ENCODE peak calls at places on chromosomes 7 and 10, in seven cellular contexts. One of them, this sample, is unnamed.

GRCh38 chr7:115230882-115231508 is 309.1 kb downstream of the MDFIC start:
- DNase-seq in ACHN: peak
- DNase-seq in MV-4-11: peak
- DNase-seq in HuH-7: no peak
- DNase-seq in tibial nerve: no peak
- DNase-seq in MG63: peak
- DNase-seq in activated naive CD4-positive, alpha-beta T cell: no peak
- DNase-seq in this sample: no peak

GRCh38 chr10:28595618-28596017 is 62.7 kb downstream of the WAC start:
- DNase-seq in HuH-7: no peak
- DNase-seq in ACHN: no peak
- DNase-seq in MG63: no peak
- DNase-seq in MV-4-11: no peak
- DNase-seq in activated naive CD4-positive, alpha-beta T cell: no peak
- DNase-seq in tibial nerve: no peak
- DNase-seq in this sample: no peak

GRCh38 chr7:27804139-27804538 is 64.2 kb downstream of the TAX1BP1 start:
- DNase-seq in activated naive CD4-positive, alpha-beta T cell: no peak
- DNase-seq in MV-4-11: no peak
- DNase-seq in tibial nerve: no peak
- DNase-seq in MG63: no peak
- DNase-seq in ACHN: no peak
- DNase-seq in HuH-7: no peak
- DNase-seq in this sample: no peak

GRCh38 chr7:79683916-79684315 is 230.4 kb upstream of the MAGI2 start:
- DNase-seq in activated naive CD4-positive, alpha-beta T cell: no peak
- DNase-seq in MG63: no peak
- DNase-seq in MV-4-11: no peak
- DNase-seq in HuH-7: no peak
- DNase-seq in tibial nerve: no peak
- DNase-seq in ACHN: no peak
- DNase-seq in this sample: no peak

GRCh38 chr10:69861251-69862240 is 59.8 kb downstream of the COL13A1 start:
- DNase-seq in ACHN: peak
- DNase-seq in HuH-7: peak
- DNase-seq in activated naive CD4-positive, alpha-beta T cell: no peak
- DNase-seq in MV-4-11: peak
- DNase-seq in MG63: peak
- DNase-seq in tibial nerve: peak
- DNase-seq in this sample: peak

GRCh38 chr7:47371317-47371716 is 210.6 kb downstream of the TNS3 start:
- DNase-seq in ACHN: no peak
- DNase-seq in MG63: no peak
- DNase-seq in MV-4-11: no peak
- DNase-seq in HuH-7: no peak
- DNase-seq in activated naive CD4-positive, alpha-beta T cell: no peak
- DNase-seq in tibial nerve: no peak
- DNase-seq in this sample: no peak

GRCh38 chr7:149789101-149789500 is 15.7 kb upstream of the ZNF467 start:
- DNase-seq in tibial nerve: no peak
- DNase-seq in activated naive CD4-positive, alpha-beta T cell: no peak
- DNase-seq in HuH-7: no peak
- DNase-seq in ACHN: no peak
- DNase-seq in MG63: no peak
- DNase-seq in MV-4-11: no peak
- DNase-seq in this sample: no peak

GRCh38 chr7:43014374-43014773 is 82.2 kb downstream of the MRPL32 start:
- DNase-seq in tibial nerve: no peak
- DNase-seq in MV-4-11: no peak
- DNase-seq in MG63: no peak
- DNase-seq in ACHN: no peak
- DNase-seq in HuH-7: no peak
- DNase-seq in activated naive CD4-positive, alpha-beta T cell: no peak
- DNase-seq in this sample: no peak

GRCh38 chr7:23477962-23478866 is 7.9 kb upstream of the IGF2BP3 start:
- DNase-seq in HuH-7: no peak
- DNase-seq in ACHN: no peak
- DNase-seq in MG63: no peak
- DNase-seq in activated naive CD4-positive, alpha-beta T cell: no peak
- DNase-seq in tibial nerve: no peak
- DNase-seq in MV-4-11: no peak
- DNase-seq in this sample: no peak

GRCh38 chr10:69892436-69893215 is 90.9 kb downstream of the COL13A1 start:
- DNase-seq in MG63: no peak
- DNase-seq in MV-4-11: no peak
- DNase-seq in activated naive CD4-positive, alpha-beta T cell: no peak
- DNase-seq in tibial nerve: no peak
- DNase-seq in ACHN: no peak
- DNase-seq in HuH-7: no peak
- DNase-seq in this sample: no peak

GRCh38 chr10:24465124-24465874 is 256.4 kb downstream of the KIAA1217 start:
- DNase-seq in activated naive CD4-positive, alpha-beta T cell: no peak
- DNase-seq in ACHN: peak
- DNase-seq in tibial nerve: no peak
- DNase-seq in HuH-7: no peak
- DNase-seq in MG63: peak
- DNase-seq in MV-4-11: no peak
- DNase-seq in this sample: no peak

GRCh38 chr7:38107486-38107893 is 70.6 kb upstream of the STARD3NL start:
- DNase-seq in MV-4-11: peak
- DNase-seq in MG63: peak
- DNase-seq in HuH-7: peak
- DNase-seq in ACHN: peak
- DNase-seq in activated naive CD4-positive, alpha-beta T cell: peak
- DNase-seq in tibial nerve: peak
- DNase-seq in this sample: peak

GRCh38 chr10:63129888-63130287 is 3.2 kb upstream of the NRBF2 start:
- DNase-seq in MV-4-11: no peak
- DNase-seq in activated naive CD4-positive, alpha-beta T cell: no peak
- DNase-seq in HuH-7: no peak
- DNase-seq in tibial nerve: no peak
- DNase-seq in ACHN: no peak
- DNase-seq in MG63: no peak
- DNase-seq in this sample: no peak

GRCh38 chr10:90020506-90020905 is 319.1 kb downstream of the KIF20B start:
- DNase-seq in HuH-7: no peak
- DNase-seq in MG63: no peak
- DNase-seq in tibial nerve: no peak
- DNase-seq in MV-4-11: no peak
- DNase-seq in activated naive CD4-positive, alpha-beta T cell: no peak
- DNase-seq in ACHN: no peak
- DNase-seq in this sample: no peak

GRCh38 chr10:80952436-80952835 is 414.7 kb downstream of the SH2D4B start:
- DNase-seq in HuH-7: no peak
- DNase-seq in MG63: no peak
- DNase-seq in MV-4-11: no peak
- DNase-seq in tibial nerve: no peak
- DNase-seq in ACHN: no peak
- DNase-seq in activated naive CD4-positive, alpha-beta T cell: no peak
- DNase-seq in this sample: no peak

GRCh38 chr7:951881-952547 is 2.5 kb downstream of the ADAP1 start:
- DNase-seq in activated naive CD4-positive, alpha-beta T cell: no peak
- DNase-seq in MV-4-11: no peak
- DNase-seq in MG63: no peak
- DNase-seq in ACHN: no peak
- DNase-seq in HuH-7: no peak
- DNase-seq in tibial nerve: no peak
- DNase-seq in this sample: no peak

This sample was measured in HEK293T.